ENCODE peak calls at places on chromosomes 6 and 20, in four cellular contexts. A is GM12865, Q is cardiac muscle cell, H is iris pigment epithelial cell. V is an unnamed sample.

GRCh38 chr6:3230275-3231212 is 3.1 kb upstream of the TUBB2B start:
- DNase-seq in Q (peak; percentile 43), A (no peak), H (peak; percentile 67), V (no peak)

GRCh38 chr6:136753624-136754023 is 38.7 kb downstream of the MAP3K5 start:
- DNase-seq in A (peak; percentile 48), Q (no peak), H (no peak), V (no peak)

GRCh38 chr20:23881371-23881770 is 1.8 kb upstream of the CST5 start:
- DNase-seq in A (no peak), Q (no peak), H (no peak), V (no peak)

GRCh38 chr6:11972806-11973205 is 39.3 kb upstream of the HIVEP1 start:
- DNase-seq in A (no peak), Q (no peak), H (peak; percentile 16), V (no peak)

GRCh38 chr6:48061630-48062029 is 49.4 kb downstream of the PTCHD4 start:
- DNase-seq in H (no peak), Q (no peak), A (no peak), V (peak; percentile 28)

GRCh38 chr6:31525553-31525931 is 3.2 kb upstream of the MCCD1 start:
- DNase-seq in Q (no peak), H (no peak), A (no peak), V (no peak)

GRCh38 chr6:130421567-130421966 is 55.8 kb downstream of the TMEM200A start:
- DNase-seq in Q (no peak), H (peak; percentile 91), A (no peak), V (peak; percentile 55)

GRCh38 chr6:153465050-153465449 is 334.0 kb upstream of the RGS17 start:
- DNase-seq in H (no peak), Q (no peak), A (no peak), V (no peak)

GRCh38 chr6:105332576-105332975 is 70.3 kb downstream of the PREP start:
- DNase-seq in Q (no peak), A (no peak), H (no peak), V (no peak)

GRCh38 chr6:136609878-136610706 is 59.9 kb upstream of the MAP7 start:
- DNase-seq in H (peak; percentile 99), A (no peak), Q (no peak), V (peak; percentile 99)

GRCh38 chr20:35954907-35955251 is 577 bp upstream of the SCAND1 start:
- DNase-seq in A (peak; percentile 55), H (peak; percentile 54), Q (no peak), V (no peak)

GRCh38 chr6:32177182-32177787 is 920 bp upstream of the RNF5 start:
- DNase-seq in H (peak; percentile 74), A (peak; percentile 75), Q (peak; percentile 77), V (no peak)

GRCh38 chr6:13559251-13559650 is 15.2 kb upstream of the SIRT5 start:
- DNase-seq in H (no peak), Q (no peak), A (no peak), V (no peak)

GRCh38 chr6:55636406-55637102 is 57.6 kb upstream of the HMGCLL1 start:
- DNase-seq in Q (no peak), A (no peak), H (peak; percentile 84), V (peak; percentile 26)

GRCh38 chr20:48298851-48299484 is 513.7 kb upstream of the SULF2 start:
- DNase-seq in A (no peak), H (peak; percentile 92), Q (no peak), V (peak; percentile 77)

GRCh38 chr6:39449022-39449421 is 126.5 kb upstream of the KCNK16 start:
- DNase-seq in Q (no peak), H (no peak), A (no peak), V (no peak)

GRCh38 chr6:43817192-43817591 is 47.2 kb downstream of the VEGFA start:
- DNase-seq in A (peak; percentile 48), H (peak; percentile 23), Q (peak; percentile 62), V (peak; percentile 23)

GRCh38 chr6:131122007-131122406 is 13.3 kb upstream of the AKAP7 start:
- DNase-seq in A (no peak), Q (no peak), H (peak; percentile 40), V (no peak)

GRCh38 chr20:38859070-38859690 is 53.7 kb downstream of the PPP1R16B start:
- DNase-seq in A (peak; percentile 68), H (no peak), Q (no peak), V (no peak)

GRCh38 chr6:39295538-39295937 is 18.7 kb downstream of the KCNK17 start:
- DNase-seq in A (no peak), Q (no peak), H (no peak), V (no peak)

GRCh38 chr6:39778581-39779270 is 13.4 kb upstream of the DAAM2 start:
- DNase-seq in A (no peak), Q (no peak), H (no peak), V (peak; percentile 13)

GRCh38 chr20:43430265-43430664 is 27.4 kb upstream of the SRSF6 start:
- DNase-seq in H (no peak), Q (no peak), A (no peak), V (no peak)

GRCh38 chr6:13666194-13667105 is 45.2 kb downstream of the RANBP9 start:
- DNase-seq in H (peak; percentile 35), A (no peak), Q (no peak), V (no peak)

GRCh38 chr6:80331522-80331921 is 225.1 kb downstream of the BCKDHB start:
- DNase-seq in Q (no peak), A (no peak), H (no peak), V (no peak)

GRCh38 chr6:32666420-32667300 is at the start of gene HLA-DQB1:
- DNase-seq in Q (peak; percentile 78), A (peak; percentile 95), H (peak; percentile 11), V (peak; percentile 11)

GRCh38 chr20:51348866-51349265 is 193.7 kb downstream of the NFATC2 start:
- DNase-seq in A (no peak), Q (no peak), H (no peak), V (no peak)

GRCh38 chr6:145632971-145633370 is 102.3 kb downstream of the EPM2A start:
- DNase-seq in H (no peak), Q (no peak), A (no peak), V (no peak)

V was measured in stromal cell of bone marrow.